ENCODE peak calls at places on chromosomes 7 and 10, in eight cellular contexts. One of them, this sample, is unnamed.

GRCh38 chr7:13879994-13880686 is 109.3 kb downstream of the ETV1 start:
- DNase-seq in WTC11: no peak
- DNase-seq in H9: no peak
- DNase-seq in AG04450: no peak
- DNase-seq in Calu3: no peak
- DNase-seq in CD8-positive, alpha-beta T cell: no peak
- DNase-seq in heart left ventricle: no peak
- DNase-seq in choroid plexus epithelial cell: no peak
- DNase-seq in this sample: no peak

GRCh38 chr10:22464966-22465627 is 119.8 kb downstream of the SPAG6 start:
- DNase-seq in AG04450: no peak
- DNase-seq in CD8-positive, alpha-beta T cell: no peak
- DNase-seq in heart left ventricle: no peak
- DNase-seq in choroid plexus epithelial cell: no peak
- DNase-seq in WTC11: no peak
- DNase-seq in Calu3: no peak
- DNase-seq in H9: no peak
- DNase-seq in this sample: no peak

GRCh38 chr10:96842896-96843723 is 11.0 kb downstream of the LCOR start:
- DNase-seq in choroid plexus epithelial cell: peak
- DNase-seq in Calu3: no peak
- DNase-seq in CD8-positive, alpha-beta T cell: no peak
- DNase-seq in heart left ventricle: no peak
- DNase-seq in WTC11: no peak
- DNase-seq in AG04450: no peak
- DNase-seq in H9: no peak
- DNase-seq in this sample: no peak

GRCh38 chr10:124012066-124012465 is 81.3 kb downstream of the CHST15 start:
- DNase-seq in heart left ventricle: no peak
- DNase-seq in AG04450: no peak
- DNase-seq in CD8-positive, alpha-beta T cell: no peak
- DNase-seq in WTC11: no peak
- DNase-seq in H9: no peak
- DNase-seq in Calu3: no peak
- DNase-seq in choroid plexus epithelial cell: no peak
- DNase-seq in this sample: no peak

GRCh38 chr7:137944168-137944567 is 57.7 kb downstream of the CREB3L2 start:
- DNase-seq in AG04450: peak
- DNase-seq in H9: no peak
- DNase-seq in WTC11: no peak
- DNase-seq in choroid plexus epithelial cell: peak
- DNase-seq in Calu3: no peak
- DNase-seq in CD8-positive, alpha-beta T cell: no peak
- DNase-seq in heart left ventricle: no peak
- DNase-seq in this sample: no peak

GRCh38 chr7:101538596-101539459 is 90.3 kb downstream of the MYL10 start:
- DNase-seq in Calu3: peak
- DNase-seq in choroid plexus epithelial cell: peak
- DNase-seq in H9: peak
- DNase-seq in AG04450: no peak
- DNase-seq in WTC11: peak
- DNase-seq in heart left ventricle: no peak
- DNase-seq in CD8-positive, alpha-beta T cell: peak
- DNase-seq in this sample: peak

GRCh38 chr10:131019696-131020095 is 291.8 kb downstream of the TCERG1L start:
- DNase-seq in heart left ventricle: no peak
- DNase-seq in WTC11: no peak
- DNase-seq in choroid plexus epithelial cell: no peak
- DNase-seq in Calu3: no peak
- DNase-seq in CD8-positive, alpha-beta T cell: no peak
- DNase-seq in H9: peak
- DNase-seq in AG04450: no peak
- DNase-seq in this sample: no peak

GRCh38 chr7:55570218-55570873 is 2.0 kb downstream of the VOPP1 start:
- DNase-seq in Calu3: no peak
- DNase-seq in AG04450: no peak
- DNase-seq in H9: no peak
- DNase-seq in CD8-positive, alpha-beta T cell: no peak
- DNase-seq in choroid plexus epithelial cell: no peak
- DNase-seq in WTC11: no peak
- DNase-seq in heart left ventricle: no peak
- DNase-seq in this sample: no peak

GRCh38 chr7:102991540-102992214 is 78.9 kb downstream of the LRRC17 start:
- DNase-seq in AG04450: peak
- DNase-seq in CD8-positive, alpha-beta T cell: no peak
- DNase-seq in WTC11: no peak
- DNase-seq in Calu3: peak
- DNase-seq in H9: no peak
- DNase-seq in choroid plexus epithelial cell: peak
- DNase-seq in heart left ventricle: no peak
- DNase-seq in this sample: peak

GRCh38 chr10:118116555-118117311 is 70.0 kb upstream of the RAB11FIP2 start:
- DNase-seq in CD8-positive, alpha-beta T cell: no peak
- DNase-seq in choroid plexus epithelial cell: no peak
- DNase-seq in heart left ventricle: no peak
- DNase-seq in WTC11: no peak
- DNase-seq in H9: no peak
- DNase-seq in Calu3: no peak
- DNase-seq in AG04450: no peak
- DNase-seq in this sample: no peak

GRCh38 chr7:99469381-99470065 is 3.2 kb upstream of the ZNF789 start:
- DNase-seq in heart left ventricle: no peak
- DNase-seq in Calu3: no peak
- DNase-seq in AG04450: no peak
- DNase-seq in H9: no peak
- DNase-seq in CD8-positive, alpha-beta T cell: no peak
- DNase-seq in choroid plexus epithelial cell: peak
- DNase-seq in WTC11: peak
- DNase-seq in this sample: no peak

GRCh38 chr7:17802056-17802455 is 138.2 kb downstream of the SNX13 start:
- DNase-seq in H9: no peak
- DNase-seq in Calu3: no peak
- DNase-seq in heart left ventricle: no peak
- DNase-seq in WTC11: no peak
- DNase-seq in CD8-positive, alpha-beta T cell: no peak
- DNase-seq in choroid plexus epithelial cell: peak
- DNase-seq in AG04450: no peak
- DNase-seq in this sample: no peak

GRCh38 chr10:69876286-69876685 is 74.6 kb downstream of the COL13A1 start:
- DNase-seq in WTC11: no peak
- DNase-seq in AG04450: no peak
- DNase-seq in H9: no peak
- DNase-seq in choroid plexus epithelial cell: no peak
- DNase-seq in heart left ventricle: no peak
- DNase-seq in Calu3: no peak
- DNase-seq in CD8-positive, alpha-beta T cell: no peak
- DNase-seq in this sample: no peak

GRCh38 chr10:21134645-21135395 is 237.7 kb upstream of the NEBL start:
- DNase-seq in heart left ventricle: no peak
- DNase-seq in AG04450: no peak
- DNase-seq in choroid plexus epithelial cell: peak
- DNase-seq in CD8-positive, alpha-beta T cell: no peak
- DNase-seq in H9: no peak
- DNase-seq in Calu3: peak
- DNase-seq in WTC11: no peak
- DNase-seq in this sample: no peak

GRCh38 chr10:22554481-22555182 is 159.7 kb downstream of the PIP4K2A start:
- DNase-seq in WTC11: no peak
- DNase-seq in choroid plexus epithelial cell: peak
- DNase-seq in heart left ventricle: peak
- DNase-seq in AG04450: peak
- DNase-seq in H9: no peak
- DNase-seq in Calu3: no peak
- DNase-seq in CD8-positive, alpha-beta T cell: no peak
- DNase-seq in this sample: no peak

GRCh38 chr7:110386914-110387313 is 704.0 kb upstream of the LRRN3 start:
- DNase-seq in heart left ventricle: no peak
- DNase-seq in WTC11: no peak
- DNase-seq in H9: no peak
- DNase-seq in AG04450: peak
- DNase-seq in choroid plexus epithelial cell: peak
- DNase-seq in CD8-positive, alpha-beta T cell: no peak
- DNase-seq in Calu3: peak
- DNase-seq in this sample: peak

GRCh38 chr10:581776-582330 is 107.6 kb downstream of the DIP2C start:
- DNase-seq in H9: no peak
- DNase-seq in WTC11: no peak
- DNase-seq in AG04450: no peak
- DNase-seq in choroid plexus epithelial cell: no peak
- DNase-seq in CD8-positive, alpha-beta T cell: no peak
- DNase-seq in heart left ventricle: no peak
- DNase-seq in Calu3: no peak
- DNase-seq in this sample: no peak

GRCh38 chr10:71390435-71390820 is 6.3 kb upstream of the CDH23 start:
- DNase-seq in choroid plexus epithelial cell: no peak
- DNase-seq in Calu3: no peak
- DNase-seq in WTC11: no peak
- DNase-seq in AG04450: no peak
- DNase-seq in heart left ventricle: no peak
- DNase-seq in H9: peak
- DNase-seq in CD8-positive, alpha-beta T cell: no peak
- DNase-seq in this sample: no peak

GRCh38 chr7:1639071-1639470 is 31.0 kb upstream of the ELFN1 start:
- DNase-seq in heart left ventricle: no peak
- DNase-seq in AG04450: no peak
- DNase-seq in CD8-positive, alpha-beta T cell: no peak
- DNase-seq in choroid plexus epithelial cell: no peak
- DNase-seq in H9: no peak
- DNase-seq in WTC11: no peak
- DNase-seq in Calu3: no peak
- DNase-seq in this sample: no peak

GRCh38 chr10:21524526-21525366 is 736 bp downstream of the SKIDA1 start:
- DNase-seq in choroid plexus epithelial cell: peak
- DNase-seq in heart left ventricle: no peak
- DNase-seq in H9: no peak
- DNase-seq in Calu3: no peak
- DNase-seq in WTC11: no peak
- DNase-seq in CD8-positive, alpha-beta T cell: no peak
- DNase-seq in AG04450: no peak
- DNase-seq in this sample: no peak

GRCh38 chr10:133261726-133262325 is 14.8 kb downstream of the ADAM8 start:
- DNase-seq in choroid plexus epithelial cell: peak
- DNase-seq in H9: peak
- DNase-seq in AG04450: no peak
- DNase-seq in WTC11: peak
- DNase-seq in CD8-positive, alpha-beta T cell: peak
- DNase-seq in Calu3: peak
- DNase-seq in heart left ventricle: peak
- DNase-seq in this sample: no peak

GRCh38 chr10:80878330-80878729 is 340.6 kb downstream of the SH2D4B start:
- DNase-seq in heart left ventricle: no peak
- DNase-seq in CD8-positive, alpha-beta T cell: no peak
- DNase-seq in WTC11: no peak
- DNase-seq in AG04450: no peak
- DNase-seq in Calu3: no peak
- DNase-seq in H9: no peak
- DNase-seq in choroid plexus epithelial cell: no peak
- DNase-seq in this sample: no peak
- TF ChIP-seq CTCF in heart left ventricle: no peak
- TF ChIP-seq CTCF in CD8-positive, alpha-beta T cell: no peak
- TF ChIP-seq CTCF in WTC11: no peak
- TF ChIP-seq CTCF in AG04450: no peak
- TF ChIP-seq CTCF in Calu3: no peak
- TF ChIP-seq CTCF in H9: no peak
- TF ChIP-seq CTCF in choroid plexus epithelial cell: no peak
- TF ChIP-seq CTCF in this sample: no peak

GRCh38 chr10:61271127-61271780 is 181.9 kb downstream of the TMEM26 start:
- DNase-seq in Calu3: peak
- DNase-seq in heart left ventricle: no peak
- DNase-seq in AG04450: peak
- DNase-seq in H9: no peak
- DNase-seq in WTC11: no peak
- DNase-seq in choroid plexus epithelial cell: peak
- DNase-seq in CD8-positive, alpha-beta T cell: no peak
- DNase-seq in this sample: peak
- TF ChIP-seq CTCF in Calu3: no peak
- TF ChIP-seq CTCF in heart left ventricle: no peak
- TF ChIP-seq CTCF in AG04450: peak
- TF ChIP-seq CTCF in H9: peak
- TF ChIP-seq CTCF in WTC11: no peak
- TF ChIP-seq CTCF in choroid plexus epithelial cell: peak
- TF ChIP-seq CTCF in CD8-positive, alpha-beta T cell: no peak
- TF ChIP-seq CTCF in this sample: peak

GRCh38 chr10:27252267-27253000 is 11.8 kb upstream of the ACBD5 start:
- DNase-seq in H9: peak
- DNase-seq in choroid plexus epithelial cell: peak
- DNase-seq in CD8-positive, alpha-beta T cell: peak
- DNase-seq in heart left ventricle: peak
- DNase-seq in WTC11: peak
- DNase-seq in Calu3: peak
- DNase-seq in AG04450: no peak
- DNase-seq in this sample: no peak
- TF ChIP-seq CTCF in H9: peak
- TF ChIP-seq CTCF in choroid plexus epithelial cell: peak
- TF ChIP-seq CTCF in CD8-positive, alpha-beta T cell: peak
- TF ChIP-seq CTCF in heart left ventricle: peak
- TF ChIP-seq CTCF in WTC11: peak
- TF ChIP-seq CTCF in Calu3: peak
- TF ChIP-seq CTCF in AG04450: peak
- TF ChIP-seq CTCF in this sample: peak

GRCh38 chr7:39312254-39312989 is 253.8 kb upstream of the YAE1 start:
- DNase-seq in Calu3: no peak
- DNase-seq in H9: no peak
- DNase-seq in heart left ventricle: no peak
- DNase-seq in AG04450: no peak
- DNase-seq in choroid plexus epithelial cell: no peak
- DNase-seq in CD8-positive, alpha-beta T cell: no peak
- DNase-seq in WTC11: no peak
- DNase-seq in this sample: no peak

GRCh38 chr7:39314869-39315268 is 251.3 kb upstream of the YAE1 start:
- DNase-seq in Calu3: no peak
- DNase-seq in WTC11: no peak
- DNase-seq in CD8-positive, alpha-beta T cell: no peak
- DNase-seq in heart left ventricle: no peak
- DNase-seq in choroid plexus epithelial cell: no peak
- DNase-seq in H9: no peak
- DNase-seq in AG04450: no peak
- DNase-seq in this sample: no peak

GRCh38 chr7:39313958-39314357 is 252.2 kb upstream of the YAE1 start:
- DNase-seq in Calu3: no peak
- DNase-seq in H9: peak
- DNase-seq in heart left ventricle: no peak
- DNase-seq in AG04450: no peak
- DNase-seq in choroid plexus epithelial cell: no peak
- DNase-seq in CD8-positive, alpha-beta T cell: no peak
- DNase-seq in WTC11: no peak
- DNase-seq in this sample: no peak

GRCh38 chr7:39310699-39311098 is 255.5 kb upstream of the YAE1 start:
- DNase-seq in AG04450: no peak
- DNase-seq in choroid plexus epithelial cell: no peak
- DNase-seq in heart left ventricle: no peak
- DNase-seq in Calu3: no peak
- DNase-seq in CD8-positive, alpha-beta T cell: no peak
- DNase-seq in H9: peak
- DNase-seq in WTC11: peak
- DNase-seq in this sample: no peak

DNA sequence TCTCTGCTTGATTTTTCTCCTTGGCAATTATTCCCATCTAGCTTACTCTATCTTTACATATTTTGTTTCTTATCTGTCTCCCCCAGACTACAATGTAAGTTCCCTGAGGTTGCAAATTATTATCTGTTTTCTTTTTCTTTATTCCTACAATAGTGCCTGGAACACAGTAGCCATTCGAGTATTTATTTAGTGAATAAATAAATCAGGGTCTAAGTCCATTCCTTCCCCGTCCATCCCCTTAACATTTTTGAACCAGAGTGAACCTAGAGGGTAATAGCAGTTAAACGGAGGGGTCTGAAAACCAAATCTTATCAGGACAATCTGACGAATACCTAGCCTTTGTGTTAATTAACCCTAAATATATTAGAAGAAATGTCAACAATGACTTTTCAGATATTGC is 252.8 kb upstream of the YAE1 start:
- DNase-seq in Calu3: no peak
- DNase-seq in choroid plexus epithelial cell: no peak
- DNase-seq in CD8-positive, alpha-beta T cell: no peak
- DNase-seq in heart left ventricle: no peak
- DNase-seq in AG04450: no peak
- DNase-seq in WTC11: no peak
- DNase-seq in H9: no peak
- DNase-seq in this sample: no peak
- TF ChIP-seq CTCF in Calu3: no peak
- TF ChIP-seq CTCF in choroid plexus epithelial cell: no peak
- TF ChIP-seq CTCF in CD8-positive, alpha-beta T cell: no peak
- TF ChIP-seq CTCF in heart left ventricle: no peak
- TF ChIP-seq CTCF in AG04450: no peak
- TF ChIP-seq CTCF in WTC11: no peak
- TF ChIP-seq CTCF in H9: no peak
- TF ChIP-seq CTCF in this sample: no peak